ENCODE peak calls at places on chromosome 2, in eight cellular contexts. M is DMS153, A is thyroid gland, S is fibroblast of mammary gland, Y is OCI-LY7, O is epithelial cell of proximal tubule, U is germinal center, C is dermis microvascular lymphatic vessel endothelial cell. X is an unnamed sample.

GRCh38 chr2:180564051-180564450 is 416.4 kb upstream of the UBE2E3 start:
- DNase-seq in C (no peak), O (no peak), S (no peak), Y (no peak), A (no peak), M (no peak), U (no peak), X (no peak)

GRCh38 chr2:190678444-190679162 is 29.7 kb downstream of the NAB1 start:
- DNase-seq in A (no peak), C (no peak), M (no peak), S (no peak), Y (no peak), U (peak), O (no peak), X (no peak)

GRCh38 chr2:82998770-82999169 is 1460.3 kb downstream of the SUCLG1 start:
- DNase-seq in S (no peak), A (no peak), Y (no peak), O (no peak), C (no peak), M (peak), U (no peak), X (no peak)

GRCh38 chr2:134663451-134663850 is 55.3 kb downstream of the TMEM163 start:
- DNase-seq in M (no peak), C (no peak), Y (no peak), S (no peak), A (no peak), U (no peak), O (no peak), X (no peak)

GRCh38 chr2:168541887-168542286 is 85.8 kb downstream of the CERS6 start:
- DNase-seq in U (no peak), Y (no peak), O (no peak), S (no peak), M (no peak), A (no peak), C (no peak), X (no peak)

GRCh38 chr2:216692636-216693413 is 2.5 kb downstream of the IGFBP5 start:
- DNase-seq in A (peak), U (peak), Y (no peak), C (no peak), S (no peak), O (no peak), M (peak), X (peak)

GRCh38 chr2:5673861-5674240 is 18.3 kb upstream of the SOX11 start:
- DNase-seq in A (no peak), Y (no peak), O (no peak), U (no peak), C (no peak), S (no peak), M (no peak), X (no peak)

GRCh38 chr2:236646871-236647270 is 77.2 kb downstream of the ACKR3 start:
- DNase-seq in O (no peak), A (no peak), C (no peak), M (no peak), S (no peak), Y (no peak), U (no peak), X (no peak)

GRCh38 chr2:8983571-8983970 is 19.9 kb downstream of the MBOAT2 start:
- DNase-seq in O (no peak), Y (no peak), U (no peak), S (no peak), A (no peak), M (no peak), C (no peak), X (no peak)

GRCh38 chr2:1644427-1644826 is 99.9 kb downstream of the PXDN start:
- DNase-seq in A (no peak), C (no peak), M (no peak), O (no peak), Y (no peak), U (no peak), S (no peak), X (no peak)

GRCh38 chr2:139067072-139067471 is 286.9 kb upstream of the NXPH2 start:
- DNase-seq in O (no peak), C (no peak), S (no peak), Y (no peak), M (no peak), A (no peak), U (no peak), X (no peak)

GRCh38 chr2:8574196-8575010 is 107.5 kb upstream of the ID2 start:
- DNase-seq in C (no peak), Y (peak), A (no peak), O (no peak), M (no peak), U (peak), S (no peak), X (no peak)

GRCh38 chr2:159010963-159011362 is 42.5 kb downstream of the TANC1 start:
- DNase-seq in A (no peak), O (no peak), C (no peak), M (no peak), S (peak), U (no peak), Y (no peak), X (no peak)

GRCh38 chr2:42754021-42754775 is 9.7 kb downstream of the OXER1 start:
- DNase-seq in O (no peak), U (peak), C (no peak), Y (no peak), M (no peak), S (peak), A (peak), X (peak)

GRCh38 chr2:17851731-17852585 is 26.5 kb upstream of the KCNS3 start:
- DNase-seq in Y (peak), C (peak), O (no peak), S (peak), U (peak), M (no peak), A (peak), X (peak)

GRCh38 chr2:157557770-157558169 is 70.9 kb downstream of the ACVR1C start:
- DNase-seq in C (no peak), S (no peak), A (no peak), O (no peak), U (no peak), Y (no peak), M (no peak), X (no peak)

GRCh38 chr2:197777823-197778407 is 7.2 kb downstream of the BOLL start:
- DNase-seq in S (peak), O (no peak), C (peak), M (no peak), Y (peak), A (no peak), U (peak), X (peak)

GRCh38 chr2:137957033-137957432 is 7.2 kb upstream of the HNMT start:
- DNase-seq in C (no peak), Y (no peak), A (no peak), U (no peak), M (no peak), O (no peak), S (peak), X (peak)